ENCODE peak calls at places on chromosomes 12 and 14, in seven cellular contexts. One of them, this sample, is unnamed.

GRCh38 chr12:55659486-55660385 is 23.0 kb downstream of the OR10P1 start:
- DNase-seq in lower lobe of right lung: no peak
- DNase-seq in breast epithelium: no peak
- DNase-seq in GM13976: no peak
- DNase-seq in ovary: peak
- DNase-seq in GM23338: peak
- DNase-seq in psoas muscle: no peak
- DNase-seq in this sample: no peak

GRCh38 chr12:67651380-67651695 is 2.8 kb downstream of the DYRK2 start:
- DNase-seq in lower lobe of right lung: no peak
- DNase-seq in breast epithelium: no peak
- DNase-seq in GM13976: peak
- DNase-seq in ovary: no peak
- DNase-seq in GM23338: peak
- DNase-seq in psoas muscle: no peak
- DNase-seq in this sample: no peak

GRCh38 chr14:20998674-20999366 is at the start of gene SLC39A2:
- DNase-seq in lower lobe of right lung: no peak
- DNase-seq in breast epithelium: peak
- DNase-seq in GM13976: no peak
- DNase-seq in ovary: no peak
- DNase-seq in GM23338: peak
- DNase-seq in psoas muscle: peak
- DNase-seq in this sample: peak

GRCh38 chr14:85071447-85071846 is 458.5 kb upstream of the FLRT2 start:
- DNase-seq in lower lobe of right lung: no peak
- DNase-seq in breast epithelium: no peak
- DNase-seq in GM13976: no peak
- DNase-seq in ovary: no peak
- DNase-seq in GM23338: no peak
- DNase-seq in psoas muscle: no peak
- DNase-seq in this sample: no peak

GRCh38 chr12:12032771-12033588 is 37.8 kb upstream of the BCL2L14 start:
- DNase-seq in lower lobe of right lung: peak
- DNase-seq in breast epithelium: peak
- DNase-seq in GM13976: peak
- DNase-seq in ovary: peak
- DNase-seq in GM23338: peak
- DNase-seq in psoas muscle: peak
- DNase-seq in this sample: peak

GRCh38 chr12:46359667-46360280 is 12.8 kb downstream of the SLC38A2 start:
- DNase-seq in lower lobe of right lung: no peak
- DNase-seq in breast epithelium: no peak
- DNase-seq in GM13976: no peak
- DNase-seq in ovary: no peak
- DNase-seq in GM23338: no peak
- DNase-seq in psoas muscle: no peak
- DNase-seq in this sample: no peak

GRCh38 chr12:120094485-120094884 is 22.1 kb downstream of the RAB35 start:
- DNase-seq in lower lobe of right lung: no peak
- DNase-seq in breast epithelium: no peak
- DNase-seq in GM13976: no peak
- DNase-seq in ovary: no peak
- DNase-seq in GM23338: no peak
- DNase-seq in psoas muscle: no peak
- DNase-seq in this sample: no peak

GRCh38 chr12:108190529-108190928 is 61.4 kb downstream of the WSCD2 start:
- DNase-seq in lower lobe of right lung: no peak
- DNase-seq in breast epithelium: no peak
- DNase-seq in GM13976: no peak
- DNase-seq in ovary: no peak
- DNase-seq in GM23338: no peak
- DNase-seq in psoas muscle: no peak
- DNase-seq in this sample: no peak

GRCh38 chr14:68687746-68688145 is 105.1 kb downstream of the ZFP36L1 start:
- DNase-seq in lower lobe of right lung: no peak
- DNase-seq in breast epithelium: no peak
- DNase-seq in GM13976: no peak
- DNase-seq in ovary: no peak
- DNase-seq in GM23338: no peak
- DNase-seq in psoas muscle: no peak
- DNase-seq in this sample: no peak

GRCh38 chr14:102795060-102795925 is 18.0 kb downstream of the TRAF3 start:
- DNase-seq in lower lobe of right lung: peak
- DNase-seq in breast epithelium: no peak
- DNase-seq in GM13976: peak
- DNase-seq in ovary: no peak
- DNase-seq in GM23338: no peak
- DNase-seq in psoas muscle: peak
- DNase-seq in this sample: no peak

GRCh38 chr14:56120091-56120632 is 2.0 kb downstream of the PELI2 start:
- DNase-seq in lower lobe of right lung: no peak
- DNase-seq in breast epithelium: no peak
- DNase-seq in GM13976: no peak
- DNase-seq in ovary: no peak
- DNase-seq in GM23338: no peak
- DNase-seq in psoas muscle: no peak
- DNase-seq in this sample: no peak
- TF ChIP-seq CTCF in lower lobe of right lung: no peak
- TF ChIP-seq CTCF in breast epithelium: no peak
- TF ChIP-seq CTCF in GM13976: no peak
- TF ChIP-seq CTCF in ovary: no peak
- TF ChIP-seq CTCF in GM23338: no peak
- TF ChIP-seq CTCF in psoas muscle: no peak
- TF ChIP-seq CTCF in this sample: no peak

DNA sequence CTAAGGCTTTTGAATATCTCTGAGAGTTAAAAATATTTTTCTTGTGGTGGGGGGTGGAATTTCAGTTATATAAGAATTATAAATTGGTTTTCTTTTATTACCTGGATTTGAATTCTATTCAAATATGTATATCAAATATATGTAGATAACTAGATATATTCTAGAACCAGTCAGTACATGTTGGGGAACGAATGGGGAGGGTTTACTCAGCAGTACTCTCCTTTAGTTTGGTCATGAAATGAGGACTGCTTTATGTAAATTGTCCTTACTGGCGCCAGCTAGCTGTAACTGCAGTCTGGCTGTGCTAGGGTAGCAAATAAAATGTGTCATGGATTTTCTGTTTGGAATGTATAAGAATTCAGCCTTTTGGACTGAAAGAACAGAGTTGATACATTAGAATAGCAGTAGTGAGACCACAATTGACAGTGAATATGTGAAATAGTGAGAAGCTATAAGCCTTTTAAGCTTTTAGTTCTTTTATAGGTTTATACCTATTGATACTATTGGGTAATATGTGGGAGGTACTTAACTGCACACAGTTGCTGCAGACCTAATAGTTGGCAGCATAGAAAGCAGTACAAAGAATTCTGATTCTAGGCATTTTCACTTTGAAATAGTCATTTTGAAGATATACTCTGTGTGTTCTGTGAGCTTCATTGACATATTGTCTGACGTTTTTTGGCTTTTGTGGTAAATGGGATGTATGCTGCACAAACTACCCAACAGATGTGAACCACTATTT is 29.0 kb downstream of the ATF7IP start:
- DNase-seq in lower lobe of right lung: no peak
- DNase-seq in breast epithelium: no peak
- DNase-seq in GM13976: no peak
- DNase-seq in ovary: no peak
- DNase-seq in GM23338: peak
- DNase-seq in psoas muscle: no peak
- DNase-seq in this sample: no peak
- TF ChIP-seq CTCF in lower lobe of right lung: no peak
- TF ChIP-seq CTCF in breast epithelium: peak
- TF ChIP-seq CTCF in GM13976: no peak
- TF ChIP-seq CTCF in ovary: no peak
- TF ChIP-seq CTCF in GM23338: no peak
- TF ChIP-seq CTCF in psoas muscle: no peak
- TF ChIP-seq CTCF in this sample: no peak

DNA sequence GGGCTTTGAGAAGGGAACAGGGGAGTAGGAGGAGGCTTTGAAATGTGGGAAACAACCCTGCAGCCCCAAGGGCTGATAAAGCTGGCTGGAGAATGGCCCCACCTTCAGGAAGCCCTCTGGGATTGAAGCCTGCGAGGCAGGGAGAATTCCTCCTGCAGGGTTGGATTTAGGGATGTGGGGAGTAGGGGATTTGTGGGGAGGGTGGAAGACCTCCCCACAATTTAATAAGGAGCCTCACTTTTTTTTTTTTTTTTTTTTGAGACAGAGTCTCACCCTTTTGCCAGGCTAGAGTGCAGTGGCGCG is 88.8 kb upstream of the NCOR2 start:
- DNase-seq in lower lobe of right lung: no peak
- DNase-seq in breast epithelium: no peak
- DNase-seq in GM13976: no peak
- DNase-seq in ovary: no peak
- DNase-seq in GM23338: no peak
- DNase-seq in psoas muscle: no peak
- DNase-seq in this sample: no peak
- TF ChIP-seq CTCF in lower lobe of right lung: no peak
- TF ChIP-seq CTCF in breast epithelium: no peak
- TF ChIP-seq CTCF in GM13976: no peak
- TF ChIP-seq CTCF in ovary: no peak
- TF ChIP-seq CTCF in GM23338: peak
- TF ChIP-seq CTCF in psoas muscle: no peak
- TF ChIP-seq CTCF in this sample: no peak

GRCh38 chr12:13666806-13667205 is 314.6 kb downstream of the GRIN2B start:
- DNase-seq in lower lobe of right lung: no peak
- DNase-seq in breast epithelium: no peak
- DNase-seq in GM13976: no peak
- DNase-seq in ovary: no peak
- DNase-seq in GM23338: no peak
- DNase-seq in psoas muscle: no peak
- DNase-seq in this sample: no peak

GRCh38 chr12:13661005-13661887 is 320.2 kb downstream of the GRIN2B start:
- DNase-seq in lower lobe of right lung: no peak
- DNase-seq in breast epithelium: peak
- DNase-seq in GM13976: peak
- DNase-seq in ovary: peak
- DNase-seq in GM23338: peak
- DNase-seq in psoas muscle: peak
- DNase-seq in this sample: peak
- TF ChIP-seq CTCF in lower lobe of right lung: peak
- TF ChIP-seq CTCF in breast epithelium: peak
- TF ChIP-seq CTCF in GM13976: peak
- TF ChIP-seq CTCF in ovary: no peak
- TF ChIP-seq CTCF in GM23338: peak
- TF ChIP-seq CTCF in psoas muscle: peak
- TF ChIP-seq CTCF in this sample: peak

DNA sequence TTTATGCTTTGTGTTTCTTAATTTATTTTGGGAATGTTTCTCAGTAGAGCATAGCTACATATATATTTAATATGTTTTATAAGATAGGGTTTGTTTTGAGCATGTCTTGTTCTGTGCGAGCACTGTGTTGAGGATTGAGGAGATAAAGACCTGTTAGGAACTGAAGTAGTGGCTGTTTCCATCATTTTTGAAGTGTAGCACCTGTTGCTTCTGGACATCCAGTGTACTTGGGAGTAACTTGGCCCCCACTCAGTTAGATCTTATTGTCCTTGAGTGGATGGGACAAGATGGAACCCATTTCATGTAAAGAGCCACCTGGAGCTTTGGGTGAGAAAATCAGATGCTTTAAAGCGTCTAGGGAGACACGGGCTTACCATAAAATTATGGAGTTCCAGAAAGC is 8.7 kb downstream of the PPP2R5C start:
- DNase-seq in lower lobe of right lung: no peak
- DNase-seq in breast epithelium: no peak
- DNase-seq in GM13976: no peak
- DNase-seq in ovary: no peak
- DNase-seq in GM23338: no peak
- DNase-seq in psoas muscle: no peak
- DNase-seq in this sample: no peak
- TF ChIP-seq CTCF in lower lobe of right lung: no peak
- TF ChIP-seq CTCF in breast epithelium: no peak
- TF ChIP-seq CTCF in GM13976: no peak
- TF ChIP-seq CTCF in ovary: no peak
- TF ChIP-seq CTCF in GM23338: no peak
- TF ChIP-seq CTCF in psoas muscle: no peak
- TF ChIP-seq CTCF in this sample: no peak